ENCODE peak calls at places on chromosomes 16 and 17, in four cellular contexts. W is GM23338, S is choroid plexus epithelial cell, O is GM06990. A is an unnamed sample.

GRCh38 chr16:25141648-25142047 is 30.1 kb downstream of the LCMT1 start:
- DNase-seq in W (no peak), S (no peak), O (no peak), A (no peak)

GRCh38 chr16:71917900-71918299 is 22.6 kb downstream of the IST1 start:
- DNase-seq in W (no peak), O (no peak), S (peak), A (peak)

GRCh38 chr17:78132086-78132676 is 1.6 kb downstream of the TMC8 start:
- DNase-seq in S (no peak), O (peak), W (peak), A (no peak)

GRCh38 chr16:68283840-68284595 is 19.7 kb downstream of the SLC7A6 start:
- DNase-seq in O (peak), S (no peak), W (no peak), A (no peak)

GRCh38 chr17:42475121-42475520 is 16.4 kb downstream of the ATP6V0A1 start:
- DNase-seq in S (no peak), O (no peak), W (no peak), A (no peak)

GRCh38 chr17:7894226-7894625 is 5.6 kb downstream of the CHD3 start:
- DNase-seq in W (no peak), O (no peak), S (no peak), A (no peak)

GRCh38 chr16:67902831-67903230 is 9.8 kb downstream of the PSKH1 start:
- DNase-seq in O (no peak), S (no peak), W (no peak), A (no peak)

GRCh38 chr17:81260641-81261040 is 21.5 kb downstream of the NDUFAF8 start:
- DNase-seq in W (no peak), S (no peak), O (no peak), A (no peak)

GRCh38 chr17:80257716-80258213 is 2.9 kb upstream of the RNF213 start:
- DNase-seq in S (no peak), O (no peak), W (peak), A (no peak)

GRCh38 chr16:79369796-79370195 is 230.7 kb downstream of the MAF start:
- DNase-seq in O (no peak), W (no peak), S (peak), A (no peak)

GRCh38 chr16:30923554-30924085 is at the start of gene FBXL19:
- DNase-seq in S (no peak), W (peak), O (no peak), A (no peak)

GRCh38 chr16:51198349-51198748 is 47.3 kb upstream of the SALL1 start:
- DNase-seq in O (no peak), S (no peak), W (no peak), A (no peak)
- TF ChIP-seq CTCF in O (no peak), S (no peak), W (no peak), A (no peak)

DNA sequence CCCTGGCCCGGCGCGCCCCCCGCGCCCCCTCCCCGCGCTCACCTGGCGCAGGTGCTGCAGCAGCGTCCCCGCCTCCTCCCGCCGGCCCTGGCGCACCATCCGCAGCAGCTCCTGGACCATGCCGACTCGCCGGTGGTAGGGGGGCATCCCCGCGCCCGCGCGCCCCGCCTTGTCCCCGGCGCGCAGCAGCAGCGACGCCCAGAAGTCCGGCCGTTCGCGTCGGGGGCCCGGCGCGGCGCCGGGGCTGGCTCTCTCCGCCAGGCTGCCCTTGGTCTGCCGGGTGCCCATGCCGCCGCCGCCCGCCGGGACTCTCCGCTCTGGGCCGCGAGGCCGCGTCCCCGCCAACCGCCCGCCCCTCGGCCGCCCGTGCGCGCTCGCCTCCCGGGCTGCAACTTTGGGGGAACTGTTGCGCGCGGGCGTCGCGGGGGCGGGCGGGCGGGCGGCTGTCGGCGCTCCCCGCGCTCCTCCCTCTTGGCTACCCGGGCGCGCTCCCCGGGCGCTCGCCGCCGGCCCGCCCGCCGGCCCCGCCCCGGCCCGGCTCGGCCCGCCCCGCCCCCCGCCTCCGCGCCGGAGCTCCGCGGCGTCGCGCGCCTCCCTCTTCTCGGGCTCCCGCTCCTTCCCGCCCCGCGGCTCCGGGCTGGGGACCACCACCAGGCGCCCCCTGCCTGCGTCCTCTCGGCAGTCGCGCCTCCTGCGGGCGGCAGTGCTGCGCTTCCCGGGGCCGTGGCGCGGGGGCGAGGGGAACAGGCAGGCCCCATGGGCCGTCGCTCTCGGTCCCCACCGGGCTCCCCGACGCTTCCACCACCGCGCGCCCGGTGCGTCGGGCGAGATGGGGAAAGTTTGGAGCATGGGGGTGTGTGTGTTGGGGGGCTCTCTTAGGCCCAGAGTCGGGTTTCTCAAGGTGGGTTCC is at the start of gene LRRC75A:
- DNase-seq in S (no peak), O (peak), W (peak), A (no peak)
- TF ChIP-seq CTCF in S (no peak), O (no peak), W (peak), A (no peak)

GRCh38 chr17:34199449-34199848 is 55.6 kb upstream of the CCL2 start:
- DNase-seq in O (no peak), W (no peak), S (no peak), A (no peak)

GRCh38 chr17:34201767-34202166 is 53.3 kb upstream of the CCL2 start:
- DNase-seq in S (no peak), O (no peak), W (no peak), A (no peak)

GRCh38 chr17:34201225-34201624 is 53.9 kb upstream of the CCL2 start:
- DNase-seq in S (no peak), O (no peak), W (no peak), A (no peak)

GRCh38 chr17:34198519-34198918 is 56.6 kb upstream of the CCL2 start:
- DNase-seq in S (no peak), W (no peak), O (no peak), A (no peak)

DNA sequence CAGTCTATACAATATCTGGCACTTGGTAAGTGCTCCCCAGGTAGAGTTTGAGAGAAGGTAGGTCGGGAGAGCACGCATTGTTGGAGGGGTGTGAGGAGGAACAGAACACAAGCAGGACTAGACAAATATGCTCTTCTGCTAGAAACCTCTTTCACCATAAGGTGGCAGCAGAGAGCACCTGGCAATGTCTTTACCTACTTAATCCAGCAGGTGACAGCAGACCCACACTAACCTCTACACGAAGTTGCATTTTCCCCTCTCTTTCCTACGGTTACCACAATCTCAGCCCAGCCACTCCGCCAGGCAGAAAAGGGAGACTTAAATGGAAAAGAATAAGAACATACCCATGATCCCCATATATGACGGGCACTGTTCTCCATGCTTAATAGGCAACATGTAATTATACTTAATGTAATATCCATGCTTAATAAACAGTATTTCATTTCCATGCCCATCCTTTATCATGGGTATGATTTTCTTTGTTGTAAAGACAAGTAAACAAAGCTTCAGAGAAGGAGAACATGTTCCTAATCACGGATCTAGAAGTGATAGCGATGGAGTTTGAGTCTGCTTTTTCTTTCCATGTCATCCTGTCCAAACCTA is 55.1 kb upstream of the CCL2 start:
- DNase-seq in S (peak), W (peak), O (peak), A (peak)
- TF ChIP-seq CTCF in S (peak), W (peak), O (peak), A (peak)

DNA sequence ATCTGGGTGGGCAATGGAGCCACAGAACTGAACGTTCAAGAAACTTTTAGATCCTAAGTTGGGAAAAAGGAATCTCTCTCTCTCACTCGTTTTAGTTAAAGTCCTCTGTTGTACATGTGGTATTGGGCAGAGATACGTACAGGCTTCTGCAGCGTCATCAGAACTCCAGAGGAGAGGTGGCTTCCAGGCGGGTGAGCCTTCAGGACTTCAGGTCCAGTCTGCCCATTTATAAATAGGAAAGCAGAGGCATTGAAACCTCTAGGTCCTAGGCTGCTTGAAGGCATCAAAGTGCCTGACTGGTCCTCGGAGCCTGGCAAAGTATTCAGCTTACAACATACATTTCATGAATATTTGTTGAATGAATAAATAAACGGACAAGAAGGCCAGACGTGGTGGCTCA is 8.1 kb upstream of the TNFRSF13B start:
- DNase-seq in O (no peak), W (no peak), S (no peak), A (no peak)
- TF ChIP-seq CTCF in O (no peak), W (no peak), S (no peak), A (no peak)

GRCh38 chr17:46820592-46821450 is 2.3 kb upstream of the WNT3 start:
- DNase-seq in O (no peak), W (peak), S (no peak), A (no peak)

GRCh38 chr17:46821482-46822387 is 3.2 kb upstream of the WNT3 start:
- DNase-seq in W (peak), O (no peak), S (no peak), A (no peak)

GRCh38 chr17:46819906-46820351 is 1.4 kb upstream of the WNT3 start:
- DNase-seq in W (peak), S (no peak), O (no peak), A (no peak)

GRCh38 chr17:46823657-46824056 is 5.2 kb upstream of the WNT3 start:
- DNase-seq in W (no peak), S (no peak), O (no peak), A (no peak)

GRCh38 chr17:46822388-46822921 is 4.0 kb upstream of the WNT3 start:
- DNase-seq in S (no peak), W (peak), O (peak), A (no peak)
- TF ChIP-seq CTCF in S (peak), W (peak), O (peak), A (peak)

DNA sequence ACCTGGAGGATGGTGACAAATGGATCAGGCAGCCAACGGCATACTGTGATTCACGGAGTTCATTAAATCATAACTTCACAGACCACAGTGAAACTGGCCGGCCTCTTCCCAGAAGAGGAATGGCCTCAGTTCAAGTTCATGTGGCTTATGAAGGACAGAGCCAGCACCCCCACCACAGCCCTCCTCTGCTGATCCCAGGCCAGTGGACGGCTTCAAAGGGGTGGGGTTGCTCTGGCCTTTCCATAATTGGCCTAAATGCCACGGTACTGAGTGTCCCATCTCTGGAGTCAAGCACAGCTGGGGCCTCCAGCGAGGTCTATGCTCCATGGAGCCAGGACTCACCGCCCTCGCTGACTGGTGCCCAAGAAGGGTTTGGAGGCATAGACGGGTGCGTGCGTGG is 21.4 kb downstream of the GALNS start:
- DNase-seq in W (no peak), O (no peak), S (no peak), A (no peak)
- TF ChIP-seq CTCF in W (no peak), O (no peak), S (no peak), A (no peak)

DNA sequence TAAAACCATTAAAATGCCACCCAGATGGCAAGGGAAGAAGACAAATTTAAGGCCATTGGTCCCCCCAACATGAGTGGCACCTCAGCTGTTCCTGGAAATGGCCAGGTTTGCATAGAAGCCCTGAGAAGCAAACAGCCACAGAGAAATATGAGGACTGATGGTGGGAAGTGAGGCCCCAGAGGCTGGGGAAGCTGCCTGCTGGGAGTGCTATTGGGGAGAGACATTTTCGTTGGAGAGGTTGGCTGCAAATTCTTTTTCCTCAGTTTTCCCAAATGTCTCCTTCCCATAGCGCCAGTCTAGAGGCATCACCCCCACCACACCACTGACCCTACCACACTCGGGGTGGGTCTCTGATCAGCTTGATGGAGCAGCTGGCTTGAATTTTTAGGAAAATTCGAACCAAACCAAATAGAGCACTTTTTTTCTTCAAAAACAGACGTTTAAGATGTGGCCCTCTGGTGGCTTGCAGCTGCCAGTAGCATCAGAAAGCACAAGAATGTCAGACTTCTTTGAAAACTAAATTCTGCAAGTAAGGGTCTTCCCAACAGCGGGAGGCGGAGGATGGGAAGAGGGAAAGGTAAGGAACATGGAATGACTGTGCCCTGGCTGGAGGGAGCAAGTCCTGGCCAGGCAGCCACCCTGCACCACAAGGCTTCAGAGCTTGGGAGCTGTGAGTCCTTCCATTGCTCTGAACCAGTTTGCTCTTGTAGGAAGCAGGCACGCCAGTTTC is 13.2 kb upstream of the SLC12A3 start:
- DNase-seq in S (peak), W (peak), O (no peak), A (peak)
- TF ChIP-seq CTCF in S (peak), W (peak), O (peak), A (peak)